ENCODE peak calls at places on chromosome 20, in eight cellular contexts. W is fibroblast of pulmonary artery, Z is GM12865, O is endothelial cell of umbilical vein, Q is sigmoid colon, G is activated B cell treated with CpG ODN at 0.5 μM for 24 hours, J is lower lobe of right lung, S is omental fat pad. K is an unnamed sample.

GRCh38 chr20:17504898-17505663 is 26.1 kb downstream of the BFSP1 start:
- DNase-seq in W (peak; percentile 71), Z (peak; percentile 74), O (peak; percentile 72), Q (peak; percentile 78), G (peak; percentile 51), J (peak; percentile 77), S (no peak), K (peak; percentile 62)

GRCh38 chr20:53390780-53391179 is 202.9 kb downstream of the ZNF217 start:
- DNase-seq in W (no peak), Z (no peak), O (no peak), Q (no peak), G (no peak), J (no peak), S (no peak), K (no peak)

GRCh38 chr20:48526936-48527335 is 300.9 kb downstream of the PREX1 start:
- DNase-seq in W (no peak), Z (no peak), O (no peak), Q (no peak), G (no peak), J (no peak), S (no peak), K (no peak)

GRCh38 chr20:17825949-17826843 is 126.4 kb downstream of the BANF2 start:
- DNase-seq in W (no peak), Z (peak; percentile 90), O (no peak), Q (peak; percentile 4), G (no peak), J (no peak), S (no peak), K (no peak)

GRCh38 chr20:5100684-5101347 is 18.9 kb downstream of the PCNA start:
- DNase-seq in W (peak; percentile 71), Z (peak; percentile 68), O (peak; percentile 74), Q (peak; percentile 82), G (peak; percentile 65), J (peak; percentile 84), S (peak; percentile 88), K (peak; percentile 80)

GRCh38 chr20:57619053-57619831 is 984 bp downstream of the ZBP1 start:
- DNase-seq in W (no peak), Z (peak; percentile 93), O (no peak), Q (no peak), G (peak; percentile 60), J (peak; percentile 86), S (no peak), K (no peak)

GRCh38 chr20:37845261-37845681 is 57.7 kb upstream of the VSTM2L start:
- DNase-seq in W (no peak), Z (no peak), O (no peak), Q (no peak), G (no peak), J (no peak), S (no peak), K (no peak)

GRCh38 chr20:577167-577791 is 32.8 kb downstream of the TCF15 start:
- DNase-seq in W (peak; percentile 18), Z (peak; percentile 54), O (peak; percentile 71), Q (no peak), G (no peak), J (no peak), S (no peak), K (no peak)

GRCh38 chr20:6686171-6686570 is 81.3 kb upstream of the BMP2 start:
- DNase-seq in W (no peak), Z (no peak), O (no peak), Q (no peak), G (no peak), J (no peak), S (no peak), K (no peak)

GRCh38 chr20:59955131-59955796 is 3.0 kb upstream of the CDH26 start:
- DNase-seq in W (no peak), Z (peak; percentile 16), O (peak; percentile 9), Q (no peak), G (no peak), J (no peak), S (no peak), K (no peak)

GRCh38 chr20:42836339-42836738 is 353.4 kb downstream of the PTPRT start:
- DNase-seq in W (no peak), Z (no peak), O (no peak), Q (no peak), G (no peak), J (peak; percentile 49), S (no peak), K (no peak)

GRCh38 chr20:41483553-41483930 is 116.9 kb upstream of the EMILIN3 start:
- DNase-seq in W (no peak), Z (no peak), O (no peak), Q (no peak), G (no peak), J (no peak), S (no peak), K (no peak)

GRCh38 chr20:33415948-33416347 is 14.6 kb upstream of the CDK5RAP1 start:
- DNase-seq in W (peak; percentile 54), Z (peak; percentile 26), O (no peak), Q (no peak), G (no peak), J (no peak), S (no peak), K (no peak)
- TF ChIP-seq CTCF in W (peak; percentile 51), Z (peak; percentile 36), O (peak; percentile 13), Q (no peak), G (no peak), J (peak; percentile 35), S (no peak), K (peak; percentile 20)

DNA sequence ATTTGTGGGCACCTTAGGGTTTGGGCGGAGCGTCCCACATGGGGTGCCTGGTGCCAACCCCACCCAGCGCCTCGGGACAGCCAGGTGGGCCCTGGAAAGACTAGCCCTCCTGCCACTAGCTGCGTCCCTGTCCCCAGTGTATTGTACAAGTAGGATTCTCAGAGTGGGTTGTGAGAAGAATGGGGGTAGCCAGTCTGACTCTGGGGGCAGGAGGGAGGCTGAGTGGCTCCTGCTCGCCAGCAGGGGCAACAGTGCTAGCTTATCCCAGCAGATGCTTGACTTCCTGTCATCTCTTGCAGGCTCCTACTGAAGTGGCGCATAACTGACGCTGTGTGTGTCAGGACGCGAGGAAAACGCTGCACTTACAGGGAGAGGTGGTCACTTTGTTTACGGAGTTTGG is 9.3 kb downstream of the PSMA7 start:
- DNase-seq in W (no peak), Z (peak; percentile 28), O (no peak), Q (no peak), G (no peak), J (no peak), S (no peak), K (no peak)
- TF ChIP-seq CTCF in W (no peak), Z (no peak), O (no peak), Q (no peak), G (no peak), J (no peak), S (no peak), K (no peak)

GRCh38 chr20:47303736-47304135 is 52.8 kb downstream of the ZMYND8 start:
- DNase-seq in W (no peak), Z (no peak), O (no peak), Q (peak; percentile 38), G (no peak), J (no peak), S (no peak), K (no peak)

GRCh38 chr20:47306095-47306494 is 50.4 kb downstream of the ZMYND8 start:
- DNase-seq in W (no peak), Z (no peak), O (no peak), Q (peak; percentile 46), G (no peak), J (no peak), S (no peak), K (no peak)

GRCh38 chr20:47305667-47306066 is 50.8 kb downstream of the ZMYND8 start:
- DNase-seq in W (peak; percentile 84), Z (no peak), O (no peak), Q (no peak), G (no peak), J (no peak), S (no peak), K (no peak)

GRCh38 chr20:47306755-47307370 is 49.6 kb downstream of the ZMYND8 start:
- DNase-seq in W (no peak), Z (no peak), O (no peak), Q (peak; percentile 41), G (no peak), J (no peak), S (no peak), K (no peak)

GRCh38 chr20:47304287-47304686 is 52.2 kb downstream of the ZMYND8 start:
- DNase-seq in W (peak; percentile 41), Z (no peak), O (peak; percentile 57), Q (peak; percentile 77), G (no peak), J (no peak), S (no peak), K (no peak)
- TF ChIP-seq CTCF in W (peak; percentile 14), Z (no peak), O (peak; percentile 5), Q (peak; percentile 46), G (no peak), J (no peak), S (no peak), K (no peak)

GRCh38 chr20:56247954-56248782 is at the start of gene MC3R:
- DNase-seq in W (peak; percentile 52), Z (peak; percentile 65), O (peak; percentile 2), Q (no peak), G (no peak), J (peak; percentile 52), S (no peak), K (no peak)

GRCh38 chr20:56244259-56244658 is 4.3 kb upstream of the MC3R start:
- DNase-seq in W (no peak), Z (no peak), O (no peak), Q (no peak), G (no peak), J (no peak), S (no peak), K (no peak)

GRCh38 chr20:56245761-56246160 is 2.8 kb upstream of the MC3R start:
- DNase-seq in W (peak; percentile 9), Z (no peak), O (no peak), Q (no peak), G (no peak), J (no peak), S (no peak), K (no peak)

DNA sequence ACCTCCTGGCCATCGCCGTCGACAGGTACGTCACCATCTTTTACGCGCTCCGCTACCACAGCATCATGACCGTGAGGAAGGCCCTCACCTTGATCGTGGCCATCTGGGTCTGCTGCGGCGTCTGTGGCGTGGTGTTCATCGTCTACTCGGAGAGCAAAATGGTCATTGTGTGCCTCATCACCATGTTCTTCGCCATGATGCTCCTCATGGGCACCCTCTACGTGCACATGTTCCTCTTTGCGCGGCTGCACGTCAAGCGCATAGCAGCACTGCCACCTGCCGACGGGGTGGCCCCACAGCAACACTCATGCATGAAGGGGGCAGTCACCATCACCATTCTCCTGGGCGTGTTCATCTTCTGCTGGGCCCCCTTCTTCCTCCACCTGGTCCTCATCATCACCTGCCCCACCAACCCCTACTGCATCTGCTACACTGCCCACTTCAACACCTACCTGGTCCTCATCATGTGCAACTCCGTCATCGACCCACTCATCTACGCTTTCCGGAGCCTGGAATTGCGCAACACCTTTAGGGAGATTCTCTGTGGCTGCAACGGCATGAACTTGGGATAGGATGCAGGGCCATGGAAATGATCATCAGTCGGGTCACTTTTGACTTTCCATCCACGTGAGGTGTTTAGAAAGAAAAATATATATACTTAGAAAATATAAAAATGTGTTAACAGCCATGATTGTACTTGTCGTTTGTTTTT is 868 bp downstream of the MC3R start:
- DNase-seq in W (peak; percentile 3), Z (peak; percentile 9), O (no peak), Q (no peak), G (no peak), J (no peak), S (no peak), K (no peak)
- TF ChIP-seq CTCF in W (peak; percentile 15), Z (peak; percentile 20), O (peak; percentile 30), Q (no peak), G (no peak), J (peak; percentile 31), S (no peak), K (no peak)

GRCh38 chr20:32019156-32019510 is 8.9 kb downstream of the CCM2L start:
- DNase-seq in W (no peak), Z (no peak), O (no peak), Q (no peak), G (no peak), J (peak; percentile 43), S (no peak), K (no peak)
- TF ChIP-seq CTCF in W (no peak), Z (no peak), O (no peak), Q (no peak), G (no peak), J (no peak), S (no peak), K (no peak)

K was measured in mesothelial cell of epicardium.